ENCODE peak calls at places on chromosomes 11 and 22, in ten cellular contexts. U is stimulated activated CD8-positive, alpha-beta memory T cell treated with anti-CD3 and anti-CD28 coated beads, Interleukin-15, amount 100 ng/mL, for 1 hour; P is kidney glomerular epithelial cell; O is GM19239; S is activated effector memory CD4-positive, alpha-beta T cell treated with Interleukin-2 at 50 U/mL for 16 hours; L is neural progenitor cell; T is mucosa of descending colon; H is activated CD4-positive, CD25-positive, alpha-beta regulatory T cell; R is caudate nucleus; N is activated CD8-positive, alpha-beta memory T cell treated with anti-CD3 and anti-CD28 coated beads for 24 hours. D is an unnamed sample.

GRCh38 chr11:133123371-133123770 is 408.9 kb downstream of the OPCML start:
- DNase-seq in U (no peak), P (no peak), O (no peak), S (no peak), L (no peak), T (no peak), H (no peak), R (no peak), N (no peak), D (no peak)

GRCh38 chr11:10943968-10944367 is 86.1 kb upstream of the ZBED5 start:
- DNase-seq in U (no peak), P (peak), O (no peak), S (no peak), L (no peak), T (no peak), H (no peak), R (no peak), N (no peak), D (no peak)

GRCh38 chr11:64396079-64396591 is 37.2 kb downstream of the RPS6KA4 start:
- DNase-seq in U (no peak), P (no peak), O (no peak), S (no peak), L (peak), T (no peak), H (no peak), R (no peak), N (no peak), D (no peak)

GRCh38 chr11:82988936-82989627 is 82.6 kb downstream of the RAB30 start:
- DNase-seq in U (no peak), P (no peak), O (no peak), S (no peak), L (peak), T (no peak), H (no peak), R (peak), N (no peak), D (no peak)

GRCh38 chr11:12467610-12468009 is 90.2 kb downstream of the PARVA start:
- DNase-seq in U (no peak), P (no peak), O (no peak), S (no peak), L (no peak), T (no peak), H (no peak), R (no peak), N (no peak), D (no peak)

GRCh38 chr11:95375451-95375850 is 144.4 kb upstream of the SESN3 start:
- DNase-seq in U (no peak), P (no peak), O (no peak), S (no peak), L (no peak), T (no peak), H (no peak), R (no peak), N (no peak), D (no peak)

GRCh38 chr11:57476223-57476882 is 16.0 kb downstream of the RTN4RL2 start:
- DNase-seq in U (no peak), P (no peak), O (no peak), S (peak), L (peak), T (no peak), H (no peak), R (no peak), N (peak), D (no peak)

GRCh38 chr11:121741954-121742361 is 289.2 kb upstream of the SORL1-AS1 start:
- DNase-seq in U (no peak), P (no peak), O (no peak), S (no peak), L (no peak), T (peak), H (no peak), R (peak), N (no peak), D (no peak)

GRCh38 chr11:120578591-120579154 is 67.1 kb downstream of the GRIK4 start:
- DNase-seq in U (no peak), P (no peak), O (no peak), S (no peak), L (no peak), T (no peak), H (no peak), R (no peak), N (no peak), D (no peak)

GRCh38 chr11:35526370-35526792 is 965 bp upstream of the PAMR1 start:
- DNase-seq in U (no peak), P (no peak), O (no peak), S (no peak), L (peak), T (no peak), H (no peak), R (no peak), N (no peak), D (no peak)

GRCh38 chr22:24965822-24966626 is 13.5 kb downstream of the KIAA1671 start:
- DNase-seq in U (no peak), P (no peak), O (no peak), S (no peak), L (no peak), T (peak), H (no peak), R (no peak), N (no peak), D (no peak)

GRCh38 chr11:112062923-112063322 is 10.9 kb downstream of the PIH1D2 start:
- DNase-seq in U (no peak), P (no peak), O (no peak), S (no peak), L (no peak), T (no peak), H (no peak), R (no peak), N (no peak), D (no peak)

GRCh38 chr11:7413961-7414728 is 71.2 kb upstream of the OLFML1 start:
- DNase-seq in U (no peak), P (no peak), O (no peak), S (no peak), L (peak), T (no peak), H (no peak), R (no peak), N (no peak), D (no peak)

GRCh38 chr11:103175461-103176129 is 66.4 kb downstream of the DYNC2H1 start:
- DNase-seq in U (no peak), P (no peak), O (no peak), S (no peak), L (no peak), T (no peak), H (no peak), R (no peak), N (no peak), D (no peak)

GRCh38 chr11:114110948-114111347 is 51.4 kb downstream of the ZBTB16 start:
- DNase-seq in U (no peak), P (no peak), O (no peak), S (no peak), L (no peak), T (no peak), H (no peak), R (no peak), N (no peak), D (no peak)

GRCh38 chr11:104736503-104736902 is 161.8 kb downstream of the CASP12 start:
- DNase-seq in U (no peak), P (no peak), O (no peak), S (no peak), L (no peak), T (no peak), H (no peak), R (no peak), N (no peak), D (no peak)

GRCh38 chr11:1937616-1938342 is 9.4 kb upstream of the MRPL23 start:
- DNase-seq in U (no peak), P (no peak), O (no peak), S (no peak), L (no peak), T (peak), H (no peak), R (no peak), N (no peak), D (no peak)

GRCh38 chr11:75276696-75277095 is 36.1 kb downstream of the TPBGL start:
- DNase-seq in U (no peak), P (no peak), O (no peak), S (no peak), L (no peak), T (no peak), H (no peak), R (no peak), N (no peak), D (no peak)

GRCh38 chr11:57456960-57457642 is 3.2 kb upstream of the RTN4RL2 start:
- DNase-seq in U (peak), P (peak), O (no peak), S (peak), L (peak), T (peak), H (peak), R (peak), N (peak), D (no peak)

GRCh38 chr11:2436013-2436520 is 8.2 kb downstream of the TRPM5 start:
- DNase-seq in U (no peak), P (no peak), O (no peak), S (no peak), L (no peak), T (no peak), H (no peak), R (no peak), N (no peak), D (no peak)

GRCh38 chr11:96303067-96303466 is 39.9 kb downstream of the MAML2 start:
- DNase-seq in U (no peak), P (peak), O (no peak), S (no peak), L (no peak), T (no peak), H (no peak), R (no peak), N (no peak), D (no peak)

GRCh38 chr11:101880208-101880607 is 34.6 kb upstream of the CEP126 start:
- DNase-seq in U (no peak), P (peak), O (no peak), S (no peak), L (peak), T (no peak), H (no peak), R (no peak), N (no peak), D (no peak)

GRCh38 chr11:96156379-96156722 is 186.6 kb downstream of the MAML2 start:
- DNase-seq in U (no peak), P (no peak), O (no peak), S (no peak), L (no peak), T (no peak), H (no peak), R (no peak), N (no peak), D (no peak)

GRCh38 chr11:95268386-95268785 is 37.4 kb upstream of the SESN3 start:
- DNase-seq in U (no peak), P (no peak), O (no peak), S (no peak), L (no peak), T (no peak), H (no peak), R (no peak), N (no peak), D (no peak)

GRCh38 chr11:46239801-46240061 is 37.7 kb upstream of the CREB3L1 start:
- DNase-seq in U (no peak), P (no peak), O (no peak), S (no peak), L (no peak), T (no peak), H (no peak), R (no peak), N (no peak), D (no peak)

GRCh38 chr11:31958086-31958735 is 132.7 kb upstream of the RCN1 start:
- DNase-seq in U (peak), P (no peak), O (peak), S (peak), L (peak), T (no peak), H (peak), R (peak), N (peak), D (peak)

GRCh38 chr11:129189646-129190045 is 2.5 kb downstream of the ARHGAP32 start:
- DNase-seq in U (no peak), P (no peak), O (no peak), S (no peak), L (no peak), T (no peak), H (no peak), R (no peak), N (no peak), D (no peak)

GRCh38 chr11:393219-394033 is 583 bp upstream of the PKP3 start:
- DNase-seq in U (no peak), P (peak), O (no peak), S (no peak), L (no peak), T (peak), H (no peak), R (no peak), N (no peak), D (no peak)

GRCh38 chr11:128695539-128696221 is 1.8 kb downstream of the FLI1 start:
- DNase-seq in U (no peak), P (no peak), O (no peak), S (peak), L (no peak), T (no peak), H (no peak), R (no peak), N (peak), D (no peak)

GRCh38 chr22:18088825-18089568 is 11.2 kb downstream of the PEX26 start:
- DNase-seq in U (no peak), P (peak), O (no peak), S (no peak), L (no peak), T (no peak), H (no peak), R (no peak), N (no peak), D (no peak)

GRCh38 chr11:57800444-57801184 is 39.0 kb downstream of the CTNND1 start:
- DNase-seq in U (no peak), P (peak), O (peak), S (no peak), L (peak), T (no peak), H (no peak), R (no peak), N (no peak), D (peak)

GRCh38 chr11:20388096-20389055 is 860 bp downstream of the PRMT3 start:
- DNase-seq in U (no peak), P (peak), O (no peak), S (no peak), L (no peak), T (no peak), H (no peak), R (no peak), N (peak), D (peak)

GRCh38 chr11:19739872-19740271 is 27.2 kb downstream of the NAV2 start:
- DNase-seq in U (no peak), P (no peak), O (no peak), S (no peak), L (peak), T (no peak), H (no peak), R (no peak), N (no peak), D (no peak)

GRCh38 chr11:32575070-32575469 is 8.6 kb upstream of the EIF3M start:
- DNase-seq in U (no peak), P (no peak), O (no peak), S (no peak), L (no peak), T (no peak), H (no peak), R (no peak), N (no peak), D (no peak)

GRCh38 chr11:66840317-66841091 is 2.7 kb upstream of the RCE1 start:
- DNase-seq in U (no peak), P (no peak), O (no peak), S (no peak), L (no peak), T (no peak), H (no peak), R (no peak), N (no peak), D (no peak)

GRCh38 chr11:122170815-122171475 is 54.9 kb upstream of the BLID start:
- DNase-seq in U (no peak), P (peak), O (no peak), S (no peak), L (no peak), T (no peak), H (no peak), R (no peak), N (no peak), D (no peak)

GRCh38 chr11:304061-304506 is 3.5 kb upstream of the IFITM2 start:
- DNase-seq in U (no peak), P (no peak), O (no peak), S (no peak), L (no peak), T (peak), H (no peak), R (no peak), N (no peak), D (no peak)